ENCODE peak calls at places on chromosomes 1 and 21, in eight cellular contexts. V is neural crest cell; U is midbrain; A is activated T-helper 1 cell treated with anti-CD3 and anti-CD28 coated beads, Interleukin-2, amount 50 U/mL, for 16 hours; E is PC-9; T is NCI-H510A; Y is upper lobe of right lung; C is NCI-H2081. O is an unnamed sample.

GRCh38 chr1:208090776-208091291 is 153.3 kb downstream of the PLXNA2 start:
- DNase-seq in V (no peak), U (no peak), A (no peak), E (no peak), T (no peak), Y (no peak), C (no peak), O (no peak)

GRCh38 chr1:180181048-180181447 is 26.4 kb downstream of the QSOX1 start:
- DNase-seq in V (peak), U (peak), A (no peak), E (no peak), T (peak), Y (peak), C (peak), O (no peak)

GRCh38 chr1:85495556-85495955 is 30.6 kb upstream of the DDAH1 start:
- DNase-seq in V (no peak), U (no peak), A (no peak), E (peak), T (no peak), Y (peak), C (no peak), O (no peak)

GRCh38 chr1:204131978-204132377 is 19.9 kb downstream of the ETNK2 start:
- DNase-seq in V (no peak), U (no peak), A (no peak), E (peak), T (no peak), Y (no peak), C (no peak), O (no peak)

GRCh38 chr1:170700842-170701305 is 36.9 kb downstream of the PRRX1 start:
- DNase-seq in V (no peak), U (no peak), A (no peak), E (no peak), T (no peak), Y (no peak), C (no peak), O (no peak)

GRCh38 chr1:152505083-152505482 is 5.5 kb upstream of the LCE5A start:
- DNase-seq in V (no peak), U (no peak), A (no peak), E (no peak), T (no peak), Y (no peak), C (no peak), O (no peak)

GRCh38 chr1:205041998-205042910 is 758 bp upstream of the CNTN2 start:
- DNase-seq in V (no peak), U (peak), A (no peak), E (no peak), T (no peak), Y (no peak), C (no peak), O (no peak)

GRCh38 chr1:18965206-18966173 is 9.0 kb upstream of the IFFO2 start:
- DNase-seq in V (no peak), U (no peak), A (no peak), E (peak), T (no peak), Y (peak), C (no peak), O (no peak)

GRCh38 chr1:12636098-12636950 is 7.6 kb upstream of the AADACL4 start:
- DNase-seq in V (no peak), U (no peak), A (no peak), E (no peak), T (no peak), Y (no peak), C (no peak), O (no peak)

GRCh38 chr1:147603986-147604385 is 62.7 kb downstream of the BCL9 start:
- DNase-seq in V (no peak), U (no peak), A (no peak), E (no peak), T (no peak), Y (no peak), C (no peak), O (no peak)

GRCh38 chr1:58401991-58402390 is 144.5 kb downstream of the OMA1 start:
- DNase-seq in V (no peak), U (no peak), A (no peak), E (no peak), T (no peak), Y (no peak), C (no peak), O (no peak)

GRCh38 chr1:26848947-26849774 is 13.8 kb upstream of the SFN start:
- DNase-seq in V (no peak), U (no peak), A (no peak), E (peak), T (no peak), Y (peak), C (no peak), O (no peak)

GRCh38 chr1:232377494-232377770 is 252.5 kb downstream of the SIPA1L2 start:
- DNase-seq in V (no peak), U (no peak), A (no peak), E (no peak), T (no peak), Y (no peak), C (no peak), O (no peak)

GRCh38 chr21:36699026-36699545 is at the start of gene SIM2:
- DNase-seq in V (peak), U (no peak), A (no peak), E (peak), T (peak), Y (peak), C (peak), O (no peak)

GRCh38 chr1:1777950-1778826 is at the start of gene NADK:
- DNase-seq in V (peak), U (peak), A (peak), E (peak), T (peak), Y (peak), C (peak), O (peak)

GRCh38 chr1:156627313-156627880 is 8.2 kb downstream of the HAPLN2 start:
- DNase-seq in V (peak), U (peak), A (no peak), E (peak), T (peak), Y (no peak), C (peak), O (no peak)

GRCh38 chr1:234841710-234842231 is 231.8 kb upstream of the IRF2BP2 start:
- DNase-seq in V (no peak), U (peak), A (no peak), E (no peak), T (no peak), Y (no peak), C (no peak), O (peak)

GRCh38 chr1:66090863-66091457 is 298.3 kb downstream of the PDE4B start:
- DNase-seq in V (no peak), U (no peak), A (no peak), E (no peak), T (no peak), Y (no peak), C (no peak), O (no peak)